ENCODE peak calls at places on chromosomes 6 and 20, in seven cellular contexts. J is endodermal cell, I is AG04450, M is neural progenitor cell, W is transverse colon, D is WERI-Rb-1, L is cardiac muscle cell. N is an unnamed sample.

GRCh38 chr6:3819161-3820110 is 29.7 kb upstream of the FAM50B start:
- DNase-seq in J (no peak), I (no peak), M (no peak), W (no peak), D (no peak), L (no peak), N (no peak)

GRCh38 chr6:100965069-100965468 is 83.9 kb upstream of the ASCC3 start:
- DNase-seq in J (no peak), I (no peak), M (no peak), W (no peak), D (no peak), L (no peak), N (no peak)

GRCh38 chr6:160379464-160379863 is 31.3 kb downstream of the SLC22A3 start:
- DNase-seq in J (no peak), I (no peak), M (no peak), W (no peak), D (no peak), L (peak; percentile 72), N (no peak)

GRCh38 chr20:3889489-3890409 is 562 bp downstream of the PANK2 start:
- DNase-seq in J (peak; percentile 63), I (no peak), M (no peak), W (peak; percentile 50), D (peak; percentile 59), L (no peak), N (peak; percentile 37)

GRCh38 chr6:154561750-154562149 is 51.3 kb upstream of the CNKSR3 start:
- DNase-seq in J (no peak), I (no peak), M (no peak), W (no peak), D (no peak), L (no peak), N (no peak)

GRCh38 chr6:135323202-135323668 is 142.1 kb downstream of the MYB start:
- DNase-seq in J (peak; percentile 69), I (no peak), M (no peak), W (no peak), D (no peak), L (peak; percentile 55), N (no peak)

GRCh38 chr20:24914388-24915241 is 34.5 kb upstream of the CST7 start:
- DNase-seq in J (no peak), I (no peak), M (no peak), W (no peak), D (no peak), L (no peak), N (no peak)

GRCh38 chr6:89145461-89145961 is 344 bp upstream of the PM20D2 start:
- DNase-seq in J (no peak), I (no peak), M (peak; percentile 2), W (no peak), D (no peak), L (peak; percentile 46), N (no peak)

GRCh38 chr6:15479761-15480160 is 183.1 kb downstream of the DTNBP1 start:
- DNase-seq in J (peak; percentile 40), I (no peak), M (no peak), W (no peak), D (no peak), L (no peak), N (no peak)

GRCh38 chr20:36399147-36399968 is 93.2 kb downstream of the DLGAP4 start:
- DNase-seq in J (peak; percentile 98), I (no peak), M (peak; percentile 83), W (peak; percentile 38), D (peak; percentile 86), L (peak; percentile 35), N (peak; percentile 2)

GRCh38 chr6:23659125-23659524 is 466.9 kb upstream of the NRSN1 start:
- DNase-seq in J (peak; percentile 75), I (no peak), M (peak; percentile 72), W (peak; percentile 23), D (peak; percentile 68), L (peak; percentile 29), N (no peak)

GRCh38 chr20:54090230-54091119 is 20.1 kb upstream of the BCAS1 start:
- DNase-seq in J (no peak), I (no peak), M (no peak), W (no peak), D (no peak), L (no peak), N (no peak)

GRCh38 chr6:168189679-168190405 is 110.8 kb upstream of the FRMD1 start:
- DNase-seq in J (peak; percentile 36), I (no peak), M (no peak), W (no peak), D (no peak), L (no peak), N (no peak)

GRCh38 chr6:16799279-16800193 is 38.3 kb upstream of the ATXN1 start:
- DNase-seq in J (no peak), I (no peak), M (no peak), W (no peak), D (no peak), L (peak; percentile 16), N (no peak)

GRCh38 chr20:46787986-46788762 is 78.7 kb downstream of the SLC2A10 start:
- DNase-seq in J (no peak), I (no peak), M (peak; percentile 26), W (no peak), D (peak; percentile 77), L (no peak), N (no peak)

GRCh38 chr20:47672886-47673670 is 112.2 kb downstream of the SULF2 start:
- DNase-seq in J (no peak), I (no peak), M (no peak), W (no peak), D (no peak), L (no peak), N (no peak)

GRCh38 chr6:16690244-16691142 is 70.8 kb downstream of the ATXN1 start:
- DNase-seq in J (no peak), I (no peak), M (no peak), W (no peak), D (no peak), L (peak; percentile 88), N (no peak)

GRCh38 chr6:6820688-6821238 is 232.2 kb downstream of the LY86 start:
- DNase-seq in J (peak; percentile 95), I (no peak), M (peak; percentile 74), W (peak; percentile 82), D (no peak), L (no peak), N (no peak)

GRCh38 chr20:17654649-17655285 is 27.3 kb downstream of the RRBP1 start:
- DNase-seq in J (peak; percentile 93), I (peak; percentile 21), M (peak; percentile 78), W (peak; percentile 52), D (peak; percentile 37), L (peak; percentile 70), N (peak; percentile 21)

GRCh38 chr20:51160011-51160410 is 137.1 kb upstream of the KCNG1 start:
- DNase-seq in J (no peak), I (no peak), M (no peak), W (no peak), D (no peak), L (no peak), N (no peak)

GRCh38 chr6:116392158-116393032 is 21.6 kb downstream of the DSE start:
- DNase-seq in J (no peak), I (no peak), M (no peak), W (no peak), D (no peak), L (peak; percentile 86), N (no peak)

GRCh38 chr6:157096522-157096921 is 226.8 kb downstream of the TMEM242 start:
- DNase-seq in J (no peak), I (no peak), M (no peak), W (no peak), D (no peak), L (no peak), N (no peak)

GRCh38 chr6:52162940-52163908 is 23.0 kb upstream of the IL17A start:
- DNase-seq in J (no peak), I (peak; percentile 1), M (peak; percentile 11), W (no peak), D (no peak), L (peak; percentile 8), N (no peak)

GRCh38 chr6:104606361-104606760 is 253.4 kb downstream of the HACE1 start:
- DNase-seq in J (peak; percentile 84), I (no peak), M (peak; percentile 79), W (peak; percentile 8), D (no peak), L (no peak), N (no peak)

GRCh38 chr20:58081842-58082241 is 146.6 kb downstream of the ANKRD60 start:
- DNase-seq in J (no peak), I (no peak), M (no peak), W (no peak), D (no peak), L (peak; percentile 58), N (no peak)

GRCh38 chr20:41392295-41392694 is 25.7 kb upstream of the EMILIN3 start:
- DNase-seq in J (no peak), I (no peak), M (no peak), W (no peak), D (no peak), L (no peak), N (no peak)
- H3K9me3 ChIP-seq in J (no peaks in the 10 kb centered on the region), I (no peaks in the 10 kb centered on the region), M (no peaks in the 10 kb centered on the region), W (no peaks in the 10 kb centered on the region), D (peaks cover 2% of the 10 kb centered on the region), L (no peaks in the 10 kb centered on the region), N (no peaks in the 10 kb centered on the region)

GRCh38 chr20:63295846-63296245 is 2.9 kb downstream of the COL20A1 start:
- DNase-seq in J (no peak), I (no peak), M (peak; percentile 36), W (no peak), D (no peak), L (no peak), N (no peak)

GRCh38 chr20:63294536-63294900 is 1.5 kb downstream of the COL20A1 start:
- DNase-seq in J (no peak), I (no peak), M (no peak), W (no peak), D (no peak), L (no peak), N (no peak)

GRCh38 chr20:63296411-63297299 is 3.7 kb downstream of the COL20A1 start:
- DNase-seq in J (no peak), I (no peak), M (peak; percentile 45), W (no peak), D (no peak), L (no peak), N (no peak)

GRCh38 chr20:63295018-63295417 is 2.0 kb downstream of the COL20A1 start:
- DNase-seq in J (no peak), I (no peak), M (no peak), W (no peak), D (no peak), L (no peak), N (no peak)

DNA sequence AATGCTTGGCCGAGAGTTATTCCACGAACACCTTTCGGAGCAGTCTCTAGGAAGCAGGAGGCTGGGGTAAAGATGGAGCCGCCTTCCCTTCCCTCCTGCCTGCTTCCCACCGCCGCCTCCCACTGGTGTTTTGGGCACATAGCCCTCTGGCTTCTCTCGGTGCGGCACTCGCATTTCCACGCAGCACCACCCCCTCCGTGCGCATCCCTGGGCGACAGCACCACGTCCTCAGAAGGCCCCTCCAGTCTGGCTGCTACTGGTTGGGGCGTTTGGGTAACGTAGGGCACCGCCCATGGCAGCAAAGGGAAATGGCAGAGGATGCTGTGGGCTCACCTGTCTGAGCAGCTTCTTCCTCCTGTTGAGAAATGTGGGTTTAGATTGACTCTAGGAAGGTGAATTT is 2.4 kb downstream of the COL20A1 start:
- DNase-seq in J (peak; percentile 56), I (no peak), M (no peak), W (no peak), D (peak; percentile 68), L (no peak), N (no peak)
- TF ChIP-seq CTCF in J (no peak), I (no peak), M (no peak), W (no peak), D (peak; percentile 63), L (no peak), N (no peak)

GRCh38 chr6:13446371-13446770 is 41.0 kb downstream of the GFOD1 start:
- DNase-seq in J (peak; percentile 39), I (no peak), M (no peak), W (no peak), D (peak; percentile 65), L (no peak), N (no peak)
- H3K27ac ChIP-seq in J (no peak overlapping the region), I (no peak overlapping the region), M (no peak overlapping the region), W (peak overlapping the region; percentile 78), D (no peak overlapping the region), L (peak overlapping the region; percentile 45), N (no peak overlapping the region)

GRCh38 chr6:36200998-36201596 is 4.6 kb downstream of the BRPF3 start:
- DNase-seq in J (no peak), I (no peak), M (no peak), W (no peak), D (no peak), L (no peak), N (no peak)
- H3K9me3 ChIP-seq in J (no peaks in the 10 kb centered on the region), I (no peaks in the 10 kb centered on the region), M (no peaks in the 10 kb centered on the region), W (no peaks in the 10 kb centered on the region), D (peaks cover 6% of the 10 kb centered on the region), L (no peaks in the 10 kb centered on the region), N (no peaks in the 10 kb centered on the region)

N was measured in CD8-positive, alpha-beta T cell.